ENCODE peak calls at places on chromosome 1, in six cellular contexts. One of them, this sample, is unnamed.

GRCh38 chr1:217563179-217563578 is 67.7 kb downstream of the GPATCH2 start:
- DNase-seq in fibroblast of lung: peak; percentile 5
- DNase-seq in spleen: no peak
- DNase-seq in WERI-Rb-1: no peak
- DNase-seq in K562: no peak
- DNase-seq in NT2/D1: no peak
- DNase-seq in this sample: no peak

GRCh38 chr1:248810727-248811513 is 14.8 kb downstream of the SH3BP5L start:
- DNase-seq in NT2/D1: no peak
- DNase-seq in spleen: peak; percentile 73
- DNase-seq in fibroblast of lung: peak; percentile 22
- DNase-seq in K562: peak; percentile 10
- DNase-seq in WERI-Rb-1: no peak
- DNase-seq in this sample: no peak

GRCh38 chr1:228684609-228685008 is 50.7 kb upstream of the RHOU start:
- DNase-seq in spleen: no peak
- DNase-seq in WERI-Rb-1: no peak
- DNase-seq in NT2/D1: no peak
- DNase-seq in fibroblast of lung: peak; percentile 17
- DNase-seq in K562: no peak
- DNase-seq in this sample: no peak

GRCh38 chr1:231315887-231316286 is 21.8 kb downstream of the EXOC8 start:
- DNase-seq in K562: peak; percentile 54
- DNase-seq in NT2/D1: peak; percentile 76
- DNase-seq in spleen: peak; percentile 81
- DNase-seq in fibroblast of lung: peak; percentile 24
- DNase-seq in WERI-Rb-1: peak; percentile 69
- DNase-seq in this sample: peak; percentile 61

GRCh38 chr1:103497404-103497803 is 28.1 kb upstream of the RNPC3 start:
- DNase-seq in spleen: no peak
- DNase-seq in NT2/D1: no peak
- DNase-seq in WERI-Rb-1: no peak
- DNase-seq in fibroblast of lung: no peak
- DNase-seq in K562: no peak
- DNase-seq in this sample: no peak

GRCh38 chr1:241706967-241707366 is 54.9 kb downstream of the WDR64 start:
- DNase-seq in NT2/D1: no peak
- DNase-seq in spleen: no peak
- DNase-seq in K562: no peak
- DNase-seq in WERI-Rb-1: no peak
- DNase-seq in fibroblast of lung: no peak
- DNase-seq in this sample: no peak

GRCh38 chr1:37410080-37410479 is 64.3 kb upstream of the ZC3H12A start:
- DNase-seq in NT2/D1: no peak
- DNase-seq in K562: peak; percentile 80
- DNase-seq in spleen: peak; percentile 15
- DNase-seq in WERI-Rb-1: peak; percentile 90
- DNase-seq in fibroblast of lung: no peak
- DNase-seq in this sample: no peak

GRCh38 chr1:24416666-24417391 is 1.2 kb downstream of the NIPAL3 start:
- DNase-seq in fibroblast of lung: peak; percentile 94
- DNase-seq in spleen: no peak
- DNase-seq in NT2/D1: no peak
- DNase-seq in K562: peak; percentile 57
- DNase-seq in WERI-Rb-1: no peak
- DNase-seq in this sample: peak; percentile 76

GRCh38 chr1:43564617-43565348 is 34.1 kb downstream of the PTPRF start:
- DNase-seq in fibroblast of lung: no peak
- DNase-seq in spleen: no peak
- DNase-seq in WERI-Rb-1: peak; percentile 93
- DNase-seq in K562: no peak
- DNase-seq in NT2/D1: no peak
- DNase-seq in this sample: no peak

GRCh38 chr1:186865861-186866260 is 37.1 kb downstream of the PLA2G4A start:
- DNase-seq in NT2/D1: no peak
- DNase-seq in spleen: no peak
- DNase-seq in K562: no peak
- DNase-seq in fibroblast of lung: no peak
- DNase-seq in WERI-Rb-1: no peak
- DNase-seq in this sample: no peak

GRCh38 chr1:114113801-114114750 is 39.6 kb downstream of the SYT6 start:
- DNase-seq in spleen: no peak
- DNase-seq in WERI-Rb-1: no peak
- DNase-seq in NT2/D1: no peak
- DNase-seq in fibroblast of lung: no peak
- DNase-seq in K562: peak; percentile 54
- DNase-seq in this sample: no peak

GRCh38 chr1:18141661-18142060 is 34.1 kb downstream of the IGSF21 start:
- DNase-seq in fibroblast of lung: no peak
- DNase-seq in spleen: peak; percentile 13
- DNase-seq in NT2/D1: no peak
- DNase-seq in WERI-Rb-1: no peak
- DNase-seq in K562: no peak
- DNase-seq in this sample: no peak

GRCh38 chr1:222547944-222548671 is at the start of gene HHIPL2:
- DNase-seq in WERI-Rb-1: no peak
- DNase-seq in K562: no peak
- DNase-seq in NT2/D1: no peak
- DNase-seq in fibroblast of lung: no peak
- DNase-seq in spleen: no peak
- DNase-seq in this sample: no peak

GRCh38 chr1:150151291-150152181 is 1.8 kb downstream of the PLEKHO1 start:
- DNase-seq in WERI-Rb-1: peak; percentile 9
- DNase-seq in spleen: peak; percentile 94
- DNase-seq in fibroblast of lung: no peak
- DNase-seq in K562: no peak
- DNase-seq in NT2/D1: no peak
- DNase-seq in this sample: peak; percentile 84

GRCh38 chr1:30853350-30853749 is 55.2 kb downstream of the SDC3 start:
- DNase-seq in NT2/D1: no peak
- DNase-seq in WERI-Rb-1: no peak
- DNase-seq in fibroblast of lung: peak; percentile 39
- DNase-seq in spleen: no peak
- DNase-seq in K562: no peak
- DNase-seq in this sample: no peak

GRCh38 chr1:175841613-175842234 is 98.3 kb upstream of the TNR start:
- DNase-seq in spleen: no peak
- DNase-seq in K562: no peak
- DNase-seq in NT2/D1: no peak
- DNase-seq in WERI-Rb-1: peak; percentile 60
- DNase-seq in fibroblast of lung: no peak
- DNase-seq in this sample: no peak

DNA sequence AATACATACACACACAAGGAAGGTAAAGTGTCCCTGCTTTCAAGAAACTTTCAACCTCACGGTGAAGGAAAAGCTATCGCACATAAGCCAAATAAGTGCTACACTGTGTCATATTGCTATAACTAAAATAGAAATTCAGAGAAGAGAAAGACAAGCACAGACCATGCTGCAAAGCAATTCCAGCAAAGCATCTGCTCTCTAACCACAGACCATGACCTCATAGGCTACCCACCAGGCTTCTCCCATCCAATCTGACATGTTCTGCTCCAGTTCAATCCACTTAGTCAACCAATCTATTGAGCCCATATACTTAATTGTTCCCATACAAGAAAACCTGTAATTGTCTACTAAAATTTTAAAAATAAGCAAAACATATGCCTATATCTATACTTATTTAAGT is 211.3 kb downstream of the BARHL2 start:
- DNase-seq in NT2/D1: no peak
- DNase-seq in spleen: no peak
- DNase-seq in fibroblast of lung: no peak
- DNase-seq in WERI-Rb-1: no peak
- DNase-seq in K562: no peak
- DNase-seq in this sample: no peak
- H3K4me3 ChIP-seq in NT2/D1: no peak overlapping the region
- H3K4me3 ChIP-seq in spleen: no peak overlapping the region
- H3K4me3 ChIP-seq in fibroblast of lung: no peak overlapping the region
- H3K4me3 ChIP-seq in WERI-Rb-1: no peak overlapping the region
- H3K4me3 ChIP-seq in K562: no peak overlapping the region
- H3K4me3 ChIP-seq in this sample: no peak overlapping the region

GRCh38 chr1:41379741-41380130 is 18.5 kb downstream of the FOXO6 start:
- DNase-seq in WERI-Rb-1: no peak
- DNase-seq in NT2/D1: no peak
- DNase-seq in fibroblast of lung: no peak
- DNase-seq in K562: no peak
- DNase-seq in spleen: no peak
- DNase-seq in this sample: no peak

GRCh38 chr1:41381691-41382530 is 20.7 kb downstream of the FOXO6 start:
- DNase-seq in NT2/D1: no peak
- DNase-seq in fibroblast of lung: peak; percentile 35
- DNase-seq in WERI-Rb-1: no peak
- DNase-seq in spleen: no peak
- DNase-seq in K562: no peak
- DNase-seq in this sample: no peak

GRCh38 chr1:41382531-41383090 is 21.4 kb downstream of the FOXO6 start:
- DNase-seq in K562: no peak
- DNase-seq in fibroblast of lung: no peak
- DNase-seq in NT2/D1: no peak
- DNase-seq in WERI-Rb-1: no peak
- DNase-seq in spleen: no peak
- DNase-seq in this sample: no peak

GRCh38 chr1:41380195-41380594 is 19.0 kb downstream of the FOXO6 start:
- DNase-seq in spleen: no peak
- DNase-seq in K562: no peak
- DNase-seq in fibroblast of lung: no peak
- DNase-seq in NT2/D1: no peak
- DNase-seq in WERI-Rb-1: no peak
- DNase-seq in this sample: no peak

GRCh38 chr1:41380979-41381690 is 19.9 kb downstream of the FOXO6 start:
- DNase-seq in K562: peak; percentile 56
- DNase-seq in spleen: no peak
- DNase-seq in WERI-Rb-1: peak; percentile 90
- DNase-seq in NT2/D1: no peak
- DNase-seq in fibroblast of lung: no peak
- DNase-seq in this sample: no peak
- H3K4me3 ChIP-seq in K562: no peak overlapping the region
- H3K4me3 ChIP-seq in spleen: peak overlapping the region; percentile 72
- H3K4me3 ChIP-seq in WERI-Rb-1: peak overlapping the region; percentile 17
- H3K4me3 ChIP-seq in NT2/D1: peak overlapping the region; percentile 69
- H3K4me3 ChIP-seq in fibroblast of lung: no peak overlapping the region
- H3K4me3 ChIP-seq in this sample: no peak overlapping the region

GRCh38 chr1:39410915-39411436 is 80.5 kb upstream of the BMP8A start:
- DNase-seq in K562: peak; percentile 65
- DNase-seq in NT2/D1: peak; percentile 57
- DNase-seq in fibroblast of lung: peak; percentile 94
- DNase-seq in spleen: peak; percentile 83
- DNase-seq in WERI-Rb-1: peak; percentile 34
- DNase-seq in this sample: peak; percentile 72

GRCh38 chr1:39411526-39411925 is 79.9 kb upstream of the BMP8A start:
- DNase-seq in NT2/D1: no peak
- DNase-seq in WERI-Rb-1: no peak
- DNase-seq in K562: no peak
- DNase-seq in spleen: no peak
- DNase-seq in fibroblast of lung: peak; percentile 52
- DNase-seq in this sample: no peak

GRCh38 chr1:39413902-39414528 is 77.4 kb upstream of the BMP8A start:
- DNase-seq in spleen: no peak
- DNase-seq in K562: no peak
- DNase-seq in NT2/D1: no peak
- DNase-seq in WERI-Rb-1: no peak
- DNase-seq in fibroblast of lung: no peak
- DNase-seq in this sample: no peak

GRCh38 chr1:39412892-39413291 is 78.5 kb upstream of the BMP8A start:
- DNase-seq in fibroblast of lung: no peak
- DNase-seq in K562: no peak
- DNase-seq in WERI-Rb-1: no peak
- DNase-seq in NT2/D1: no peak
- DNase-seq in spleen: no peak
- DNase-seq in this sample: no peak

DNA sequence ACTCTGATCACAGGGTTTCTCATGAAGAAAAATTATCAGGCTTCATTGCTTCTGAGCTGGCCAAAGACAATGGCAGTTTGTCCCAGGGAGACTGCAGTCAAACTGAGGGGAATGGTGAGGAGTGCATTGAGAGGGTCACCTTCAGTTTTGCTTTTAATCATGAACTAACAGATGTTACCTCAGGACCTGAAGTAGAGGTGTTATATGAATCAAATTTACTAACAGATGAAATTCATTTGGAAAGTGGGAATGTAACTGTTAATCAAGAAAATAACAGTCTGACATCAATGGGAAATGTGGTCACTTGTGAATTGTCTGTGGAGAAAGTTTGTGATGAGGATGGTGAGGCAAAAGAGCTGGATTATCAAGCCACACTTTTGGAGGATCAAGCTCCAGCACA is 79.4 kb upstream of the BMP8A start:
- DNase-seq in WERI-Rb-1: no peak
- DNase-seq in spleen: no peak
- DNase-seq in K562: no peak
- DNase-seq in NT2/D1: no peak
- DNase-seq in fibroblast of lung: no peak
- DNase-seq in this sample: peak; percentile 31
- H3K4me3 ChIP-seq in WERI-Rb-1: no peak overlapping the region
- H3K4me3 ChIP-seq in spleen: peak overlapping the region; percentile 4
- H3K4me3 ChIP-seq in K562: no peak overlapping the region
- H3K4me3 ChIP-seq in NT2/D1: no peak overlapping the region
- H3K4me3 ChIP-seq in fibroblast of lung: peak overlapping the region; percentile 28
- H3K4me3 ChIP-seq in this sample: no peak overlapping the region

DNA sequence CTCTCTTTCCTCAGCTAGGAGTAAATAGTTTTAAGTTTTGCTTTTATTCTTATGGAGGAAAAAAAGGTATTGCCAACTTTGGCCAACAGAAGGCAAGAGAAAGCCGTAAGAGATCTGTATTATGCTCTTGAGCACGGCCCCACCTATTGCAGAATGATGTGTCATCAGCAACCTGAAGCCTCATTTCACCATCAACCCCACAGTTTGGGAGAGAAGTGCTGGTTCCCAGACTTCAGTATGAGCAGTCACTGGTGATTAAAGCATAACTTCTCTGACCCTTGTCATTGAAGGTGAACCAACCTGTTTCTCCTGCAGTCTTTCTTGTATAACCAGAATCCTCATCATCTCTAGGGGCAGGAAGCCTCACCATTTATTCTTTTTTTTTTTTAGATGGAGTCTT is 100.2 kb downstream of the SIPA1L2 start:
- DNase-seq in NT2/D1: no peak
- DNase-seq in spleen: no peak
- DNase-seq in WERI-Rb-1: no peak
- DNase-seq in fibroblast of lung: no peak
- DNase-seq in K562: no peak
- DNase-seq in this sample: no peak
- H3K4me3 ChIP-seq in NT2/D1: no peak overlapping the region
- H3K4me3 ChIP-seq in spleen: no peak overlapping the region
- H3K4me3 ChIP-seq in WERI-Rb-1: no peak overlapping the region
- H3K4me3 ChIP-seq in fibroblast of lung: no peak overlapping the region
- H3K4me3 ChIP-seq in K562: no peak overlapping the region
- H3K4me3 ChIP-seq in this sample: no peak overlapping the region

This sample was measured in GM12865.